ENCODE peak calls at places on chromosomes 12 and 14, in four cellular contexts. P, I, B and R are unnamed samples.

GRCh38 chr14:74299061-74299545 is 3.6 kb downstream of the ABCD4 start:
- DNase-seq in P (no peak), I (peak; percentile 45), B (peak; percentile 64), R (no peak)

GRCh38 chr12:19440019-19440858 is 947 bp downstream of the AEBP2 start:
- DNase-seq in P (peak; percentile 81), I (peak; percentile 63), B (peak; percentile 55), R (peak; percentile 47)

GRCh38 chr12:120373683-120374082 is 4.7 kb upstream of the MSI1 start:
- DNase-seq in P (no peak), I (no peak), B (no peak), R (no peak)

GRCh38 chr12:52801773-52802172 is 5.9 kb upstream of the KRT3 start:
- DNase-seq in P (no peak), I (no peak), B (no peak), R (no peak)

GRCh38 chr12:75766263-75767160 is 255.1 kb upstream of the KRR1 start:
- DNase-seq in P (no peak), I (no peak), B (no peak), R (no peak)

GRCh38 chr12:68349083-68349700 is 17.0 kb upstream of the MDM1 start:
- DNase-seq in P (peak; percentile 38), I (no peak), B (no peak), R (no peak)

GRCh38 chr14:68695326-68695768 is 97.5 kb downstream of the ZFP36L1 start:
- DNase-seq in P (no peak), I (peak; percentile 92), B (no peak), R (no peak)

GRCh38 chr14:93004699-93005082 is 81.7 kb downstream of the CHGA start:
- DNase-seq in P (no peak), I (no peak), B (no peak), R (no peak)

GRCh38 chr12:49331360-49332222 is 5.4 kb downstream of the C1QL4 start:
- DNase-seq in P (peak; percentile 85), I (peak; percentile 39), B (peak; percentile 61), R (peak; percentile 68)

GRCh38 chr14:60266021-60266937 is 17.3 kb downstream of the PPM1A start:
- DNase-seq in P (peak; percentile 18), I (no peak), B (no peak), R (peak; percentile 36)

GRCh38 chr12:102401087-102401486 is 79.3 kb downstream of the IGF1 start:
- DNase-seq in P (no peak), I (no peak), B (no peak), R (no peak)

GRCh38 chr14:99670361-99671229 is 13.5 kb upstream of the CYP46A1 start:
- DNase-seq in P (no peak), I (no peak), B (no peak), R (no peak)

GRCh38 chr14:51862839-51863235 is 2.4 kb downstream of the GNG2 start:
- DNase-seq in P (no peak), I (no peak), B (no peak), R (no peak)

GRCh38 chr12:124774054-124774461 is 89.6 kb downstream of the SCARB1 start:
- DNase-seq in P (no peak), I (no peak), B (no peak), R (no peak)

GRCh38 chr12:124605150-124605549 is 37.7 kb upstream of the NCOR2 start:
- DNase-seq in P (peak; percentile 12), I (no peak), B (no peak), R (peak; percentile 63)

GRCh38 chr12:57535764-57536596 is 11.0 kb downstream of the DCTN2 start:
- DNase-seq in P (no peak), I (no peak), B (no peak), R (no peak)

GRCh38 chr14:54902521-54903420 is at the start of gene GCH1:
- DNase-seq in P (peak; percentile 91), I (peak; percentile 32), B (peak; percentile 65), R (peak; percentile 85)

GRCh38 chr14:51447411-51447810 is 204.3 kb upstream of the FRMD6 start:
- DNase-seq in P (no peak), I (no peak), B (no peak), R (no peak)

GRCh38 chr12:3325736-3326135 is 165.3 kb upstream of the PRMT8 start:
- DNase-seq in P (no peak), I (no peak), B (no peak), R (peak; percentile 54)

GRCh38 chr12:7646178-7646475 is 19.6 kb downstream of the APOBEC1 start:
- DNase-seq in P (no peak), I (no peak), B (no peak), R (no peak)

GRCh38 chr12:29389295-29389919 is 8.4 kb upstream of the ERGIC2 start:
- DNase-seq in P (no peak), I (no peak), B (no peak), R (no peak)

GRCh38 chr14:69696633-69697557 is 70.0 kb upstream of the SRSF5 start:
- DNase-seq in P (no peak), I (no peak), B (no peak), R (no peak)

GRCh38 chr12:131103614-131104463 is 150.1 kb downstream of the ADGRD1 start:
- DNase-seq in P (peak; percentile 47), I (peak; percentile 11), B (no peak), R (peak; percentile 11)

GRCh38 chr12:75735853-75736252 is 224.4 kb upstream of the KRR1 start:
- DNase-seq in P (no peak), I (no peak), B (no peak), R (no peak)

GRCh38 chr14:91361236-91361811 is 56.3 kb downstream of the CCDC88C start:
- DNase-seq in P (no peak), I (no peak), B (no peak), R (no peak)

GRCh38 chr14:89028462-89029134 is 204.1 kb downstream of the TTC8 start:
- DNase-seq in P (no peak), I (no peak), B (no peak), R (no peak)

GRCh38 chr12:94174576-94174975 is 26.2 kb downstream of the PLXNC1 start:
- DNase-seq in P (no peak), I (no peak), B (no peak), R (no peak)
- H3K27ac ChIP-seq in P (no peak overlapping the region), I (no peak overlapping the region), B (peak overlapping the region; percentile 89), R (no peak overlapping the region)

GRCh38 chr14:104582649-104583048 is 3.1 kb downstream of the C14orf180 start:
- DNase-seq in P (no peak), I (peak; percentile 24), B (peak; percentile 88), R (peak; percentile 79)
- H3K4me3 ChIP-seq in P (no peak overlapping the region), I (no peak overlapping the region), B (peak overlapping the region; percentile 52), R (no peak overlapping the region)

DNA sequence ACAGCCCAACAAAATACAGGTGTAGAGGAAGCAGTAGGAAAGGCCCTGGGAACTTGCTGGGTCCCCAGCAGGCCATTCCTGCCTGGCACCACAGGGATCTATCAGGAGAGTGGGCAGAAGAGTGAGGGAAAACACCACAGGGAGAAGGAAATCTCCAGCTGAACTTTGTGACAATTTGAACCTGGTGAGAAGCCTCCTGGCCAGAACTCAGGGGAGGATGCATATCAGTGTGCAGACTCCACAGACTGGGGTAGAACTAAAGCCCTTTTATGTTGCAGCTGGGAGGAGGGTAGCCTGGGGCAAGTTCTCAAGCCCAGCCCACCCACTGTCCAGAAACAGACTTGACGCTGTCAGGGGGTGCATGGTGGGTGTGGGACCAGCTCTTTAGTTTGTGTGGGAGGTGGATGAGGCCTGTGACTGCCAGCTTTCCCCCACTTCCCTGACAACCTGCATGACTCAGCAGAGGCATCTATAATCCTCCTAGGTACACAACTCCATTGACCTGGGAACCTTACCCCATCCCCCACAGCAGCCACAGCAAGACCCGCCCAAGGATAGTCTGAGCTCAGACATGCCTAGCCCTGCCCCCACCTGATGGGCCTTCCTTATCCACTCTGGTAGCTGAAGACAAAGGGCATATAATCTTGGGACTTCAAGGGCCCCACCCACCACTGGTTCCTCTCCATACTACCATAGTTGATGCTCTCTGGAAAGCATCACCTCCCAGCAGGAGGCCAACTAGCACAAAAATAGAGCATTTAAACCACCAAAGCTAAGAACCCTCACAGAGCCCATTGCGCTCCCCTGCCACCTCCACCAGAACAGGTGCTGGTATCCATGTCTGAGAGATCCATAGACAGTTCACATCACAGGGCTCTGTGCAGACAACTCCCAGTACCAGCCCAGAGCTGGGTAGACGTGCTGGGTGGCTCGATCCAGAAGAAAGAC is 28.9 kb downstream of the PNN start:
- DNase-seq in P (no peak), I (no peak), B (no peak), R (peak; percentile 72)
- TF ChIP-seq CTCF in P (no peak), I (no peak), B (no peak), R (no peak)

DNA sequence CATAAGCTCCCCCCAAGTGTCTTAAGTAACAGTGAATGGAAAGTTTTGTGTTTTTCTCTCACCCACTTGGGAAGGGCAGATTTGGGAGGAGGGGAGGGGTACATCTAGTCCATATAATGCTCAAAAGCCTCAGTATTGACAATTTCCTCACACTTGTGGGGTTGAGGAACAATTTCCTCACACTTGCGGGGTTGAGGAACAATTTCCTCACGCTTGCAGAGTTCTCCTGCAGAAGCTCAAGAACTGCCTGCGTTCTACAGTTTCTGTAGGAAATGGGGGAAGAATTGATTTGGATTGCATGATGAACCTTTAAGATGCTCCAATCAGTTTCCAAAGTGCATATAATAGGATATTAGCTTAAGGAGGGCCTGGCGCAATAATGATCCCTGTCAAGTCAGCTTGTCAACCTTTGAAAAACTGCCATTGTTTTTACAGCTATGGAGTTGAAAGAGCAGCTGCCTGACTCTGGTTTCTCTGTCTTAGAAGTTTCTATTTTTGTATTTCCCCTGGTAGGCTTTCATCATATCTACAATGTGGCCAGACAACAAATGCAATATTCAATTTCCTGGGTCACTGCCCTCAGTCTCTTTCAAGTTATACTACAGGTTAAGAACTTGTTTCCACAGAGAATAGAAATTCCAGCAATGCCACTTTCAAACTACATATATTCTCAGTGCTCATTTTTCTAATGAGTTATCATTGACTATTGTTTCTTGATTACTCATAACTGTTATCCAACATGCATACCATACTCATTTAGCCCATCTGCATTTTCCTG is 66.5 kb downstream of the PLEKHG7 start:
- DNase-seq in P (no peak), I (no peak), B (no peak), R (no peak)
- H3K27ac ChIP-seq in P (no peak overlapping the region), I (no peak overlapping the region), B (peak overlapping the region; percentile 45), R (no peak overlapping the region)

DNA sequence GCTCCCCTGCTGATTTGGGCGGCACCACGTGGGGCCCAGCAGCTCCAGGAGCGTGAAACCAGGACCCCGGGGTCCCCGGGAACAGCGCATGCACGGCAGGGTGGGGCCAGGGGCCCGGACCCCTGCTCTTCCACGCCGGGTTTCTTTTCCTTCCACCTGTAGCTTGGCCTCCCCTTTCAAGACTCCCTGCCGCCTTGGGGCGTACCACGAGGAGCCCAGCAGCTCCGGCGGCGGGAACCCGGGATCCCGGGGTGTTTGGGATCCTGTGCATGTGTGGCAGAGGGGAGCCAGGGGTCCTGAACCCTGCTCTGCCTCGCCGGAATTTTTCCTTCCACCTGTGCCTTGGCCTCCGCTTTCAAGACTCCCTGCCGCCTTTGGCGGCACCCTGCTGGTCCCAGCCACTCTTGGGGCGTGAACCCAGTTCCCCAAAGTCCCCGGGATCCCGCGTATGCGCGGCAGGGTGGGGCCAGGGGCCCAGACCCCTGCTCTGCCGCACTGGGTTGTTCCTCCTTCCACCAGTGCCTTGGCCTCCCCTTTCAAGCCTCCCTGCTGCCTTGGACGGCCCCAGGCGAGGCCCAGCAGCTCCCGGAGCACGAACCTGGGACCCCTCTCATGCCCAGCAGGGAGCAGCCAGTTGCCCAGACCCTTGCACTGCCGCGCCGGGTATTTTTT is 322.7 kb downstream of the ALG10 start:
- DNase-seq in P (no peak), I (no peak), B (no peak), R (no peak)
- H3K4me3 ChIP-seq in P (no peak overlapping the region), I (no peak overlapping the region), B (no peak overlapping the region), R (no peak overlapping the region)